ENCODE peak calls at places on chromosomes 7 and 10, in four cellular contexts. V, R, A and M are unnamed samples.

GRCh38 chr10:124875596-124875995 is 66.3 kb upstream of the ZRANB1 start:
- DNase-seq in V (no peak), R (no peak), A (no peak), M (no peak)

GRCh38 chr10:11066520-11066919 is 48.8 kb downstream of the CELF2 start:
- DNase-seq in V (no peak), R (no peak), A (no peak), M (no peak)

GRCh38 chr7:28298870-28299484 is 113.3 kb upstream of the CREB5 start:
- DNase-seq in V (no peak), R (peak; percentile 29), A (peak; percentile 23), M (peak; percentile 69)

GRCh38 chr7:149527414-149527813 is 29.8 kb upstream of the ZNF746 start:
- DNase-seq in V (no peak), R (no peak), A (peak; percentile 32), M (no peak)

GRCh38 chr10:78911533-78912340 is 157.0 kb upstream of the ZMIZ1 start:
- DNase-seq in V (no peak), R (no peak), A (no peak), M (no peak)

GRCh38 chr7:2722591-2722990 is 34.6 kb downstream of the AMZ1 start:
- DNase-seq in V (no peak), R (no peak), A (no peak), M (no peak)

GRCh38 chr10:46218921-46219320 is 67.9 kb upstream of the ANTXRL start:
- DNase-seq in V (no peak), R (no peak), A (peak; percentile 72), M (no peak)

GRCh38 chr7:152093717-152094116 is 68.2 kb downstream of the GALNT11 start:
- DNase-seq in V (no peak), R (no peak), A (no peak), M (no peak)

GRCh38 chr10:54133201-54133600 is 667.8 kb downstream of the PCDH15 start:
- DNase-seq in V (no peak), R (no peak), A (no peak), M (peak; percentile 7)

GRCh38 chr7:72069263-72069662 is 342.9 kb downstream of the CALN1 start:
- DNase-seq in V (no peak), R (no peak), A (no peak), M (no peak)

GRCh38 chr10:22265839-22266537 is 48.2 kb upstream of the EBLN1 start:
- DNase-seq in V (no peak), R (no peak), A (no peak), M (no peak)

GRCh38 chr7:141664450-141664849 is 37.5 kb downstream of the DENND11 start:
- DNase-seq in V (no peak), R (no peak), A (no peak), M (no peak)

GRCh38 chr7:151249034-151249731 is 689 bp upstream of the SMARCD3 start:
- DNase-seq in V (no peak), R (no peak), A (peak; percentile 56), M (peak; percentile 61)

GRCh38 chr7:27992755-27993478 is 187.7 kb downstream of the JAZF1 start:
- DNase-seq in V (no peak), R (no peak), A (no peak), M (no peak)

GRCh38 chr7:522071-522937 is 2.7 kb upstream of the PDGFA start:
- DNase-seq in V (peak; percentile 31), R (no peak), A (peak; percentile 87), M (peak; percentile 45)

GRCh38 chr10:60731134-60731883 is 47.0 kb upstream of the CDK1 start:
- DNase-seq in V (peak; percentile 8), R (no peak), A (no peak), M (no peak)

GRCh38 chr7:74284781-74285259 is 4.4 kb upstream of the CLIP2 start:
- DNase-seq in V (peak; percentile 80), R (no peak), A (no peak), M (no peak)

GRCh38 chr10:9635691-9636090 is 1382.0 kb upstream of the CELF2 start:
- DNase-seq in V (no peak), R (no peak), A (no peak), M (no peak)

GRCh38 chr7:114375914-114376313 is 38.7 kb upstream of the FOXP2 start:
- DNase-seq in V (no peak), R (no peak), A (no peak), M (no peak)

GRCh38 chr7:142793156-142793555 is 22.4 kb downstream of the PRSS2 start:
- DNase-seq in V (no peak), R (no peak), A (no peak), M (no peak)

DNA sequence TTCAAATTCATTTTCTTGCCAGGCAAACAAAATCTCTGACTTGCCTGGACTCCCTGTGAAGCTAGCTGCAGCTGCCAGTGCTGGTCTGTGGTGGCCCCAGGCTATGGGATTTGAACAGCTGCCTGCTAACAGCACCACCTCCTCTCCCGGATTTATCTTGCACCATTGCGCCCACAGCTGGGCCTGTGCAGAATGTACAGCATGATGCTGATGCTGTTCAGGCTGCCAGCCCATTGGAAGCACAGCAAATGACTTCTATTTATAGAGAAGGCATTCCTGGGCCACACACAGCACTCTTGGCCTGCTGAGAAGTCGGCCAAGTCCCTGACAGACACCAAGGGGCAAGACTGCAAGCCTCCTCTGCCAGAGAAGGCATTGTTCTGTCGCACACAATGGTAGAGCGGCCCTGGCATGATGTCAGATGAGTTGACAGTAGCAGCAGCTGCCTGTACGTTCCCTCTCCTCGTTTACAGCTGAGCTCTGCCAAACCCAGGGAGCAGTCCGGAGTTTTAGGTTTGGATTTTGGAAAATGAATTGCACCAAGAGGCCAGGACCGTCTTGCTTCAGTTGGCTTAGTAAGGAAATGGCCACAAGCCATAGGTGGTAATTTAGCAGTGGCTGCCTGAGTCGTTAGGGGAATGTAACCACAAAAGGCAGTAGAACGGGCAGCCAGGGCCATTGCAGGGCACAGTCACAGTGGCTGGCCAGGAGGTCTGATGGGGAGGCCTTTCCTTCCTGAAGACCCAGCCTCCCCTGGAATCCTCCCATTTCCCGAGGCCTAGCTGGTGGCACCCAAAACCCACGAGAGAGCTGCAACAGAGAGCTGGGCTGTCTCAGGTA is 38.5 kb downstream of the MTURN start:
- DNase-seq in V (no peak), R (peak; percentile 20), A (peak; percentile 41), M (peak; percentile 42)
- TF ChIP-seq FOXM1 in V (no peak), R (no peak), A (no peak), M (no peak)

GRCh38 chr10:75407296-75407715 is 5.7 kb upstream of the ZNF503 start:
- DNase-seq in V (no peak), R (no peak), A (no peak), M (no peak)

GRCh38 chr10:75410135-75410787 is 8.7 kb upstream of the ZNF503 start:
- DNase-seq in V (no peak), R (no peak), A (no peak), M (no peak)

GRCh38 chr10:75407716-75408511 is 6.3 kb upstream of the ZNF503 start:
- DNase-seq in V (no peak), R (no peak), A (peak; percentile 37), M (no peak)

GRCh38 chr10:75408512-75408881 is 6.9 kb upstream of the ZNF503 start:
- DNase-seq in V (no peak), R (no peak), A (no peak), M (no peak)

GRCh38 chr10:75408911-75409885 is 7.6 kb upstream of the ZNF503 start:
- DNase-seq in V (no peak), R (no peak), A (peak; percentile 74), M (peak; percentile 73)
- TF ChIP-seq SP1 in V (no peak), R (no peak), A (peak; percentile 9), M (no peak)

DNA sequence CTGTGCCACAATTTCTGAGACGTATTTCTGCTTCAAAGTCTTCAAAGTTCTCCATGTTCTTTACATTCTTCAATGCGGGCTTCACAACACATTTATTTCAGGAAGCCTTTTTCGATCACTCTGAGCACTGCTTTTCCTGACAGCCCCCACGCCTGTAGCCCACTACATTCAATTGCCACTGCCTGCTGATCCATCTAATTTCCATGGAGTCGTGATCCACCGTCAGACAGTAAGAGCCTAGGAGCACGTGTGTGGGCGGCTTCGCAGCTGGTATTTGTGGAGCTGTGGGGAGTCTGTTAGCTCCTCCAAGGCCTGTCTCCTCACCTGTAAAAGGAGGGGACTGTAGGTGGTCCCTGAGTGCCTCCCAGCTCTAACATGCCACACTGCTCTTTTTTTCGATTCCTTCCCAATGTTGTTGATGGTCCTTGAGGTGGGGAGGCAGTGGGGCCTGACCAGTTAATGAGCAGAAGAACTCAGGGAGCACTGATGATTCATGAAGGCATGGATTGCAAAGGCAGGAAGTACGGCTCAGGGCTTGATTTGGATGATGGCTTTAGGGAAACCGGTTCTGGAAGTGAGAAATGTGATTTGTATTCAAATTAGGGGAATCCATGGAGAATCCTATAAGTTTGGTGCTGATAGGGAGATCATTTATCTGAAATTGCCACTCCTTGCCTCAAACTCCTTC is 401.1 kb upstream of the PODXL start:
- DNase-seq in V (no peak), R (no peak), A (no peak), M (no peak)
- TF ChIP-seq FOXM1 in V (no peak), R (no peak), A (no peak), M (no peak)

DNA sequence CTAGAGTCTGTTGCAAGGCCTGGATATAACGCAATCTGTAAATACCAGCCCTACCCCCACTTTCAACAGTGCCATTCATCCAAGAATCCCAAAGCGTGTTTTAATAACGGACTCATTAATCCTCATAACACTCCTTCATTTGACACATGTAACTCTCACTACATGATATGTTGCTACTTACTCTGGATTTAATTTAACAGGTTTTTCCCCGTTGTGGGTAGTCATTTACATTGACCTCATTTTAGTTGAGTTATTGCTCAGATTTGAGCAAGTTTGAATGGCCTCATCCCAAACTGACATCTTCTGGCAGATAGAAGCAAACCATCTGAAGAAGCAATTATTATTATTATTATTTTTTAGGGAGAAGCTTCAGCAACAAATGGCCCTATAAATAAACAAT is 125.5 kb upstream of the NPVF start:
- DNase-seq in V (no peak), R (no peak), A (no peak), M (no peak)
- TF ChIP-seq SP1 in V (no peak), R (no peak), A (no peak), M (no peak)

GRCh38 chr7:82567356-82567755 is 123.8 kb upstream of the CACNA2D1 start:
- DNase-seq in V (no peak), R (no peak), A (no peak), M (no peak)

GRCh38 chr7:82566752-82567151 is 123.2 kb upstream of the CACNA2D1 start:
- DNase-seq in V (no peak), R (no peak), A (no peak), M (no peak)

GRCh38 chr7:82567841-82568240 is 124.3 kb upstream of the CACNA2D1 start:
- DNase-seq in V (no peak), R (no peak), A (no peak), M (no peak)

GRCh38 chr7:82559203-82559805 is 115.7 kb upstream of the CACNA2D1 start:
- DNase-seq in V (no peak), R (no peak), A (no peak), M (peak; percentile 10)

GRCh38 chr7:82562716-82563404 is 119.3 kb upstream of the CACNA2D1 start:
- DNase-seq in V (no peak), R (no peak), A (no peak), M (no peak)
- TF ChIP-seq FOXM1 in V (no peak), R (no peak), A (no peak), M (no peak)